ENCODE peak calls at places on chromosomes 1 and 21, in eight cellular contexts. W is nephron progenitor cell; C is activated naive CD4-positive, alpha-beta T cell; I is head of caudate nucleus; Z is fibroblast of the aortic adventitia; B is COR-L47; X is left ventricle myocardium superior; E is GM23338. P is an unnamed sample.

GRCh38 chr1:154741747-154742495 is 128.2 kb downstream of the KCNN3 start:
- DNase-seq in W (peak; percentile 53), C (no peak), I (no peak), Z (peak; percentile 78), B (no peak), X (peak; percentile 48), E (peak; percentile 90), P (no peak)

GRCh38 chr21:41648591-41649031 is 118.2 kb downstream of the RIPK4 start:
- DNase-seq in W (no peak), C (no peak), I (no peak), Z (peak; percentile 92), B (no peak), X (no peak), E (no peak), P (no peak)

GRCh38 chr1:86156571-86157455 is at the start of gene COL24A1:
- DNase-seq in W (peak; percentile 79), C (no peak), I (peak; percentile 50), Z (peak; percentile 34), B (peak; percentile 10), X (peak; percentile 67), E (peak; percentile 90), P (no peak)

GRCh38 chr1:243620096-243620495 is 229.9 kb downstream of the AKT3 start:
- DNase-seq in W (no peak), C (no peak), I (no peak), Z (no peak), B (no peak), X (no peak), E (no peak), P (no peak)

GRCh38 chr1:181398544-181398943 is 84.8 kb upstream of the CACNA1E start:
- DNase-seq in W (no peak), C (no peak), I (no peak), Z (no peak), B (no peak), X (no peak), E (no peak), P (no peak)

GRCh38 chr1:146007048-146007784 is 10.8 kb upstream of the TXNIP start:
- DNase-seq in W (peak; percentile 65), C (no peak), I (no peak), Z (peak; percentile 92), B (peak; percentile 79), X (no peak), E (peak; percentile 87), P (peak; percentile 67)

GRCh38 chr1:192766009-192766625 is 42.7 kb upstream of the RGS2 start:
- DNase-seq in W (no peak), C (no peak), I (no peak), Z (peak; percentile 27), B (no peak), X (no peak), E (no peak), P (no peak)

GRCh38 chr1:223180803-223181321 is 37.8 kb upstream of the TLR5 start:
- DNase-seq in W (no peak), C (no peak), I (no peak), Z (peak; percentile 75), B (no peak), X (no peak), E (no peak), P (no peak)

GRCh38 chr1:36882536-36883285 is 151.6 kb downstream of the GRIK3 start:
- DNase-seq in W (no peak), C (no peak), I (no peak), Z (no peak), B (no peak), X (no peak), E (no peak), P (no peak)

GRCh38 chr1:50358962-50359361 is 64.3 kb downstream of the DMRTA2 start:
- DNase-seq in W (no peak), C (no peak), I (no peak), Z (no peak), B (no peak), X (no peak), E (peak; percentile 29), P (no peak)

GRCh38 chr1:20031161-20031560 is 38.8 kb upstream of the PLA2G5 start:
- DNase-seq in W (no peak), C (no peak), I (no peak), Z (no peak), B (no peak), X (no peak), E (no peak), P (no peak)

GRCh38 chr1:210696709-210697108 is 368.0 kb downstream of the HHAT start:
- DNase-seq in W (no peak), C (no peak), I (no peak), Z (no peak), B (no peak), X (no peak), E (no peak), P (no peak)

GRCh38 chr1:101081496-101082282 is 56.1 kb upstream of the DPH5 start:
- DNase-seq in W (no peak), C (no peak), I (no peak), Z (no peak), B (no peak), X (no peak), E (no peak), P (peak; percentile 48)

GRCh38 chr1:65572701-65573421 is 152.4 kb downstream of the LEPR start:
- DNase-seq in W (no peak), C (no peak), I (no peak), Z (no peak), B (no peak), X (no peak), E (no peak), P (no peak)

GRCh38 chr1:186086583-186086982 is 288.5 kb downstream of the TPR start:
- DNase-seq in W (no peak), C (no peak), I (no peak), Z (no peak), B (no peak), X (no peak), E (no peak), P (no peak)

GRCh38 chr1:70779571-70779970 is 268.0 kb downstream of the PTGER3 start:
- DNase-seq in W (no peak), C (no peak), I (no peak), Z (peak; percentile 81), B (no peak), X (no peak), E (no peak), P (no peak)

GRCh38 chr1:154696001-154696400 is 88.0 kb upstream of the ADAR start:
- DNase-seq in W (no peak), C (no peak), I (no peak), Z (peak; percentile 16), B (no peak), X (no peak), E (peak; percentile 35), P (no peak)

GRCh38 chr21:32381571-32381970 is 11.2 kb downstream of the URB1 start:
- DNase-seq in W (no peak), C (no peak), I (no peak), Z (peak; percentile 18), B (no peak), X (no peak), E (no peak), P (no peak)

GRCh38 chr1:204348722-204349121 is 11.0 kb downstream of the PLEKHA6 start:
- DNase-seq in W (peak; percentile 39), C (no peak), I (no peak), Z (peak; percentile 83), B (no peak), X (peak; percentile 86), E (peak; percentile 46), P (no peak)

GRCh38 chr1:6056549-6056948 is 10.9 kb downstream of the KCNAB2 start:
- DNase-seq in W (no peak), C (no peak), I (no peak), Z (no peak), B (no peak), X (no peak), E (no peak), P (no peak)

GRCh38 chr21:46048926-46049889 is 48.7 kb upstream of the COL6A2 start:
- DNase-seq in W (no peak), C (no peak), I (no peak), Z (peak; percentile 100), B (peak; percentile 62), X (peak; percentile 91), E (peak; percentile 46), P (no peak)

GRCh38 chr1:150389650-150390049 is 25.7 kb downstream of the RPRD2 start:
- DNase-seq in W (no peak), C (no peak), I (no peak), Z (no peak), B (no peak), X (no peak), E (no peak), P (no peak)

GRCh38 chr1:59879556-59879955 is 47.0 kb downstream of the CYP2J2 start:
- DNase-seq in W (peak; percentile 63), C (peak; percentile 7), I (peak; percentile 77), Z (peak; percentile 76), B (peak; percentile 53), X (peak; percentile 65), E (peak; percentile 89), P (peak; percentile 1)

GRCh38 chr1:67612690-67613322 is 72.2 kb upstream of the GADD45A start:
- DNase-seq in W (no peak), C (no peak), I (no peak), Z (peak; percentile 57), B (no peak), X (peak; percentile 46), E (no peak), P (no peak)

GRCh38 chr1:119799599-119800177 is 11.6 kb downstream of the REG4 start:
- DNase-seq in W (no peak), C (no peak), I (no peak), Z (no peak), B (no peak), X (no peak), E (no peak), P (no peak)

GRCh38 chr21:16186742-16187141 is 457.0 kb downstream of the USP25 start:
- DNase-seq in W (no peak), C (no peak), I (no peak), Z (peak; percentile 76), B (no peak), X (no peak), E (no peak), P (no peak)

GRCh38 chr1:25031966-25032667 is 102.0 kb upstream of the RUNX3 start:
- DNase-seq in W (no peak), C (no peak), I (no peak), Z (peak; percentile 15), B (peak; percentile 29), X (peak; percentile 65), E (no peak), P (peak; percentile 58)

GRCh38 chr1:108862698-108863477 is 6.0 kb upstream of the AKNAD1 start:
- DNase-seq in W (no peak), C (no peak), I (no peak), Z (no peak), B (no peak), X (no peak), E (no peak), P (no peak)

GRCh38 chr1:184695023-184695422 is 59.6 kb downstream of the EDEM3 start:
- DNase-seq in W (no peak), C (no peak), I (no peak), Z (peak; percentile 11), B (no peak), X (no peak), E (no peak), P (no peak)

GRCh38 chr1:117633423-117633822 is 27.6 kb downstream of the TENT5C start:
- DNase-seq in W (no peak), C (no peak), I (no peak), Z (no peak), B (no peak), X (no peak), E (no peak), P (no peak)

GRCh38 chr1:243946946-243947345 is 96.9 kb upstream of the AKT3 start:
- DNase-seq in W (no peak), C (no peak), I (peak; percentile 43), Z (peak; percentile 25), B (no peak), X (no peak), E (peak; percentile 94), P (peak; percentile 51)

GRCh38 chr1:150407330-150407729 is 43.4 kb downstream of the RPRD2 start:
- DNase-seq in W (no peak), C (no peak), I (no peak), Z (no peak), B (no peak), X (no peak), E (peak; percentile 35), P (no peak)

GRCh38 chr1:14500041-14500440 is 98.4 kb upstream of the KAZN start:
- DNase-seq in W (no peak), C (no peak), I (no peak), Z (no peak), B (no peak), X (no peak), E (no peak), P (no peak)

GRCh38 chr1:24047101-24047459 is 64.9 kb downstream of the MYOM3 start:
- DNase-seq in W (no peak), C (no peak), I (no peak), Z (peak; percentile 80), B (no peak), X (peak; percentile 51), E (no peak), P (no peak)

P was measured in CD8-positive, alpha-beta memory T cell.